ENCODE peak calls at places on chromosome 16, in seven cellular contexts. One of them, this sample, is unnamed.

GRCh38 chr16:47625115-47625567 is 164.0 kb downstream of the PHKB start:
- DNase-seq in AG04450: no peak
- DNase-seq in Panc1: no peak
- DNase-seq in mucosa of descending colon: no peak
- DNase-seq in progenitor cell of endocrine pancreas: no peak
- DNase-seq in fibroblast of villous mesenchyme: no peak
- DNase-seq in lower leg skin: no peak
- DNase-seq in this sample: no peak

GRCh38 chr16:1917665-1918111 is 527 bp downstream of the HS3ST6 start:
- DNase-seq in AG04450: no peak
- DNase-seq in Panc1: no peak
- DNase-seq in mucosa of descending colon: no peak
- DNase-seq in progenitor cell of endocrine pancreas: no peak
- DNase-seq in fibroblast of villous mesenchyme: no peak
- DNase-seq in lower leg skin: no peak
- DNase-seq in this sample: no peak

GRCh38 chr16:50265260-50265659 is 1.1 kb upstream of the ADCY7 start:
- DNase-seq in AG04450: no peak
- DNase-seq in Panc1: no peak
- DNase-seq in mucosa of descending colon: peak
- DNase-seq in progenitor cell of endocrine pancreas: no peak
- DNase-seq in fibroblast of villous mesenchyme: no peak
- DNase-seq in lower leg skin: no peak
- DNase-seq in this sample: no peak

GRCh38 chr16:4123617-4124300 is 7.5 kb upstream of the ADCY9 start:
- DNase-seq in AG04450: peak
- DNase-seq in Panc1: no peak
- DNase-seq in mucosa of descending colon: no peak
- DNase-seq in progenitor cell of endocrine pancreas: no peak
- DNase-seq in fibroblast of villous mesenchyme: peak
- DNase-seq in lower leg skin: no peak
- DNase-seq in this sample: no peak

GRCh38 chr16:56263711-56264608 is 72.7 kb downstream of the GNAO1 start:
- DNase-seq in AG04450: no peak
- DNase-seq in Panc1: no peak
- DNase-seq in mucosa of descending colon: no peak
- DNase-seq in progenitor cell of endocrine pancreas: no peak
- DNase-seq in fibroblast of villous mesenchyme: no peak
- DNase-seq in lower leg skin: no peak
- DNase-seq in this sample: peak

GRCh38 chr16:1364510-1364909 is 12.8 kb downstream of the GNPTG start:
- DNase-seq in AG04450: no peak
- DNase-seq in Panc1: no peak
- DNase-seq in mucosa of descending colon: no peak
- DNase-seq in progenitor cell of endocrine pancreas: no peak
- DNase-seq in fibroblast of villous mesenchyme: no peak
- DNase-seq in lower leg skin: no peak
- DNase-seq in this sample: no peak

GRCh38 chr16:73176577-73177013 is 128.7 kb upstream of the ZFHX3 start:
- DNase-seq in AG04450: peak
- DNase-seq in Panc1: peak
- DNase-seq in mucosa of descending colon: no peak
- DNase-seq in progenitor cell of endocrine pancreas: no peak
- DNase-seq in fibroblast of villous mesenchyme: peak
- DNase-seq in lower leg skin: no peak
- DNase-seq in this sample: no peak

GRCh38 chr16:20944861-20945390 is 44.4 kb downstream of the LYRM1 start:
- DNase-seq in AG04450: no peak
- DNase-seq in Panc1: peak
- DNase-seq in mucosa of descending colon: no peak
- DNase-seq in progenitor cell of endocrine pancreas: no peak
- DNase-seq in fibroblast of villous mesenchyme: no peak
- DNase-seq in lower leg skin: no peak
- DNase-seq in this sample: no peak

GRCh38 chr16:17817260-17817659 is 346.5 kb upstream of the XYLT1 start:
- DNase-seq in AG04450: no peak
- DNase-seq in Panc1: no peak
- DNase-seq in mucosa of descending colon: no peak
- DNase-seq in progenitor cell of endocrine pancreas: no peak
- DNase-seq in fibroblast of villous mesenchyme: peak
- DNase-seq in lower leg skin: no peak
- DNase-seq in this sample: no peak

GRCh38 chr16:22299036-22299435 is 1.8 kb downstream of the POLR3E start:
- DNase-seq in AG04450: no peak
- DNase-seq in Panc1: no peak
- DNase-seq in mucosa of descending colon: no peak
- DNase-seq in progenitor cell of endocrine pancreas: no peak
- DNase-seq in fibroblast of villous mesenchyme: no peak
- DNase-seq in lower leg skin: no peak
- DNase-seq in this sample: no peak

GRCh38 chr16:30956601-30957455 is 726 bp upstream of the SETD1A start:
- DNase-seq in AG04450: no peak
- DNase-seq in Panc1: no peak
- DNase-seq in mucosa of descending colon: peak
- DNase-seq in progenitor cell of endocrine pancreas: peak
- DNase-seq in fibroblast of villous mesenchyme: peak
- DNase-seq in lower leg skin: peak
- DNase-seq in this sample: peak

GRCh38 chr16:477287-477686 is 50.2 kb upstream of the CAPN15 start:
- DNase-seq in AG04450: no peak
- DNase-seq in Panc1: no peak
- DNase-seq in mucosa of descending colon: no peak
- DNase-seq in progenitor cell of endocrine pancreas: no peak
- DNase-seq in fibroblast of villous mesenchyme: no peak
- DNase-seq in lower leg skin: no peak
- DNase-seq in this sample: no peak

GRCh38 chr16:11586856-11587642 is at the start of gene LITAF:
- DNase-seq in AG04450: no peak
- DNase-seq in Panc1: no peak
- DNase-seq in mucosa of descending colon: peak
- DNase-seq in progenitor cell of endocrine pancreas: peak
- DNase-seq in fibroblast of villous mesenchyme: peak
- DNase-seq in lower leg skin: no peak
- DNase-seq in this sample: peak

GRCh38 chr16:85486256-85486915 is 126.7 kb upstream of the GSE1 start:
- DNase-seq in AG04450: no peak
- DNase-seq in Panc1: no peak
- DNase-seq in mucosa of descending colon: no peak
- DNase-seq in progenitor cell of endocrine pancreas: no peak
- DNase-seq in fibroblast of villous mesenchyme: no peak
- DNase-seq in lower leg skin: no peak
- DNase-seq in this sample: no peak

GRCh38 chr16:85490407-85490806 is 122.7 kb upstream of the GSE1 start:
- DNase-seq in AG04450: no peak
- DNase-seq in Panc1: no peak
- DNase-seq in mucosa of descending colon: no peak
- DNase-seq in progenitor cell of endocrine pancreas: no peak
- DNase-seq in fibroblast of villous mesenchyme: no peak
- DNase-seq in lower leg skin: no peak
- DNase-seq in this sample: no peak

GRCh38 chr16:85490971-85491771 is 122.0 kb upstream of the GSE1 start:
- DNase-seq in AG04450: no peak
- DNase-seq in Panc1: peak
- DNase-seq in mucosa of descending colon: no peak
- DNase-seq in progenitor cell of endocrine pancreas: no peak
- DNase-seq in fibroblast of villous mesenchyme: no peak
- DNase-seq in lower leg skin: no peak
- DNase-seq in this sample: no peak

GRCh38 chr16:85485379-85485778 is 127.7 kb upstream of the GSE1 start:
- DNase-seq in AG04450: no peak
- DNase-seq in Panc1: no peak
- DNase-seq in mucosa of descending colon: no peak
- DNase-seq in progenitor cell of endocrine pancreas: no peak
- DNase-seq in fibroblast of villous mesenchyme: no peak
- DNase-seq in lower leg skin: no peak
- DNase-seq in this sample: no peak

GRCh38 chr16:85488414-85488813 is 124.7 kb upstream of the GSE1 start:
- DNase-seq in AG04450: no peak
- DNase-seq in Panc1: no peak
- DNase-seq in mucosa of descending colon: no peak
- DNase-seq in progenitor cell of endocrine pancreas: no peak
- DNase-seq in fibroblast of villous mesenchyme: no peak
- DNase-seq in lower leg skin: no peak
- DNase-seq in this sample: no peak
- TF ChIP-seq CTCF in AG04450: no peak
- TF ChIP-seq CTCF in Panc1: no peak
- TF ChIP-seq CTCF in mucosa of descending colon: no peak
- TF ChIP-seq CTCF in progenitor cell of endocrine pancreas: no peak
- TF ChIP-seq CTCF in fibroblast of villous mesenchyme: no peak
- TF ChIP-seq CTCF in lower leg skin: no peak
- TF ChIP-seq CTCF in this sample: no peak

GRCh38 chr16:7392206-7392605 is 59.6 kb downstream of the RBFOX1 start:
- DNase-seq in AG04450: no peak
- DNase-seq in Panc1: no peak
- DNase-seq in mucosa of descending colon: no peak
- DNase-seq in progenitor cell of endocrine pancreas: no peak
- DNase-seq in fibroblast of villous mesenchyme: no peak
- DNase-seq in lower leg skin: no peak
- DNase-seq in this sample: no peak

GRCh38 chr16:7390974-7391373 is 58.3 kb downstream of the RBFOX1 start:
- DNase-seq in AG04450: no peak
- DNase-seq in Panc1: no peak
- DNase-seq in mucosa of descending colon: no peak
- DNase-seq in progenitor cell of endocrine pancreas: no peak
- DNase-seq in fibroblast of villous mesenchyme: no peak
- DNase-seq in lower leg skin: no peak
- DNase-seq in this sample: no peak

GRCh38 chr16:7394936-7395335 is 62.3 kb downstream of the RBFOX1 start:
- DNase-seq in AG04450: no peak
- DNase-seq in Panc1: no peak
- DNase-seq in mucosa of descending colon: no peak
- DNase-seq in progenitor cell of endocrine pancreas: no peak
- DNase-seq in fibroblast of villous mesenchyme: no peak
- DNase-seq in lower leg skin: no peak
- DNase-seq in this sample: no peak

GRCh38 chr16:7393680-7394079 is 61.0 kb downstream of the RBFOX1 start:
- DNase-seq in AG04450: no peak
- DNase-seq in Panc1: no peak
- DNase-seq in mucosa of descending colon: no peak
- DNase-seq in progenitor cell of endocrine pancreas: no peak
- DNase-seq in fibroblast of villous mesenchyme: no peak
- DNase-seq in lower leg skin: no peak
- DNase-seq in this sample: no peak

DNA sequence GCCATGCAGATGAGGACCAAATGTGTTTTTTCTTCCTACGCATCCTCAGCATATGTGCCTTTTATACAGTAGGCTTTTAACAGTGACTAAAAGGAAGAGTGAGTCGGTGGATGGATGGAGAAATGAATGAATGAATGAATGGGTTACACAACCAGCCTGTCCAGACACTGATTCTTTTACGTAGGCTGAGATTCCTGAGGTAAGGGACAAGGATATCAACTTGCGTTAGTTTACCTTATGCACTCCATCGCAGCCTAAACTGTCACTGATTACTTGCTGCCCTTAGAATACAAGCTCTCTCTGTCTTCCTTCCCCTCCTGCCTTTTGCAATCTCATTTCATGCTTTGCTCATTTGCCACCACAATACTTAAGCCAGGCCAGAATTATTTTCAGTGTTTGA is 59.0 kb downstream of the RBFOX1 start:
- DNase-seq in AG04450: no peak
- DNase-seq in Panc1: no peak
- DNase-seq in mucosa of descending colon: no peak
- DNase-seq in progenitor cell of endocrine pancreas: no peak
- DNase-seq in fibroblast of villous mesenchyme: no peak
- DNase-seq in lower leg skin: no peak
- DNase-seq in this sample: no peak
- TF ChIP-seq CTCF in AG04450: no peak
- TF ChIP-seq CTCF in Panc1: no peak
- TF ChIP-seq CTCF in mucosa of descending colon: no peak
- TF ChIP-seq CTCF in progenitor cell of endocrine pancreas: no peak
- TF ChIP-seq CTCF in fibroblast of villous mesenchyme: no peak
- TF ChIP-seq CTCF in lower leg skin: no peak
- TF ChIP-seq CTCF in this sample: no peak

GRCh38 chr16:57526498-57526897 is 9.9 kb downstream of the CCDC102A start:
- DNase-seq in AG04450: no peak
- DNase-seq in Panc1: no peak
- DNase-seq in mucosa of descending colon: peak
- DNase-seq in progenitor cell of endocrine pancreas: no peak
- DNase-seq in fibroblast of villous mesenchyme: no peak
- DNase-seq in lower leg skin: no peak
- DNase-seq in this sample: no peak

GRCh38 chr16:57528499-57529323 is 7.7 kb downstream of the CCDC102A start:
- DNase-seq in AG04450: no peak
- DNase-seq in Panc1: no peak
- DNase-seq in mucosa of descending colon: peak
- DNase-seq in progenitor cell of endocrine pancreas: peak
- DNase-seq in fibroblast of villous mesenchyme: no peak
- DNase-seq in lower leg skin: no peak
- DNase-seq in this sample: no peak

GRCh38 chr16:57525761-57526160 is 10.6 kb downstream of the CCDC102A start:
- DNase-seq in AG04450: no peak
- DNase-seq in Panc1: no peak
- DNase-seq in mucosa of descending colon: peak
- DNase-seq in progenitor cell of endocrine pancreas: no peak
- DNase-seq in fibroblast of villous mesenchyme: no peak
- DNase-seq in lower leg skin: no peak
- DNase-seq in this sample: no peak

GRCh38 chr16:57527610-57528360 is 8.6 kb downstream of the CCDC102A start:
- DNase-seq in AG04450: no peak
- DNase-seq in Panc1: no peak
- DNase-seq in mucosa of descending colon: peak
- DNase-seq in progenitor cell of endocrine pancreas: no peak
- DNase-seq in fibroblast of villous mesenchyme: no peak
- DNase-seq in lower leg skin: no peak
- DNase-seq in this sample: no peak

DNA sequence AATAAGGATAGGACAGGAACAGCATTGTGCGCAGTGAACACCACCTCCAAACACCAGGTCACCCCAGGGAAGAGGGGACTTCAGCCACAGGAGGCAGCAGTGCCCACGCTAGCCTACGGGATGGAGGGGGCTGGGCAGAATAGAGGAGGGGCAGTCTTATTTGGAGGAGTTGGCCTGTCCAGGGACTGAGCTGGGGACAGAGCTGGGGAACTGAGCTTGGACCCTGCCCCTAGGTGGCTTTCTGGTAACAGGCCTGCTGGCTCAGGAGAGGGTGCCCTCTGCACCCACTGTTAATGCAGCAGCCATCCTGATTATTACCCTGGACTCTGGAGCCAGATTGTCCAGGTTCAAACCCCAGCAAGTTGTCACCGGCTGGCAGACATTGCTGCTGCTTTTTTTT is 9.3 kb downstream of the CCDC102A start:
- DNase-seq in AG04450: no peak
- DNase-seq in Panc1: no peak
- DNase-seq in mucosa of descending colon: peak
- DNase-seq in progenitor cell of endocrine pancreas: no peak
- DNase-seq in fibroblast of villous mesenchyme: no peak
- DNase-seq in lower leg skin: no peak
- DNase-seq in this sample: no peak
- TF ChIP-seq CTCF in AG04450: no peak
- TF ChIP-seq CTCF in Panc1: no peak
- TF ChIP-seq CTCF in mucosa of descending colon: no peak
- TF ChIP-seq CTCF in progenitor cell of endocrine pancreas: no peak
- TF ChIP-seq CTCF in fibroblast of villous mesenchyme: no peak
- TF ChIP-seq CTCF in lower leg skin: no peak
- TF ChIP-seq CTCF in this sample: no peak

GRCh38 chr16:88927010-88927409 is 50.0 kb downstream of the CBFA2T3 start:
- DNase-seq in AG04450: no peak
- DNase-seq in Panc1: no peak
- DNase-seq in mucosa of descending colon: no peak
- DNase-seq in progenitor cell of endocrine pancreas: no peak
- DNase-seq in fibroblast of villous mesenchyme: no peak
- DNase-seq in lower leg skin: no peak
- DNase-seq in this sample: no peak
- TF ChIP-seq CTCF in AG04450: no peak
- TF ChIP-seq CTCF in Panc1: no peak
- TF ChIP-seq CTCF in mucosa of descending colon: no peak
- TF ChIP-seq CTCF in progenitor cell of endocrine pancreas: no peak
- TF ChIP-seq CTCF in fibroblast of villous mesenchyme: no peak
- TF ChIP-seq CTCF in lower leg skin: no peak
- TF ChIP-seq CTCF in this sample: no peak